ENCODE peak calls at places on chromosomes 5 and 9, in seven cellular contexts. W is Calu3, A is neural progenitor cell, I is prostate gland, L is colonic mucosa, H is PC-3, U is HFFc6. C is an unnamed sample.

GRCh38 chr5:165227515-165227914 is 1722.1 kb downstream of the MAT2B start:
- DNase-seq in H (no peak), U (no peak), W (peak), L (no peak), I (no peak), A (no peak), C (no peak)

GRCh38 chr5:33608476-33609026 is 167.8 kb downstream of the TARS1 start:
- DNase-seq in W (no peak), I (no peak), A (peak), U (no peak), L (no peak), H (no peak), C (no peak)

GRCh38 chr9:108665856-108666784 is 189.7 kb downstream of the ACTL7B start:
- DNase-seq in L (no peak), W (no peak), U (no peak), I (no peak), H (no peak), A (no peak), C (no peak)

GRCh38 chr5:157454273-157454672 is 5.7 kb upstream of the NIPAL4 start:
- DNase-seq in A (no peak), W (no peak), U (no peak), L (no peak), H (no peak), I (no peak), C (no peak)

GRCh38 chr5:171409164-171410136 is 10.0 kb upstream of the FGF18 start:
- DNase-seq in L (no peak), I (no peak), A (no peak), H (no peak), U (no peak), W (no peak), C (no peak)

GRCh38 chr9:88534456-88535225 is at the start of gene NXNL2:
- DNase-seq in W (peak), U (peak), I (peak), A (peak), L (peak), H (peak), C (peak)

GRCh38 chr9:35510745-35511428 is 21.0 kb downstream of the RUSC2 start:
- DNase-seq in I (peak), U (peak), A (no peak), W (no peak), H (peak), L (peak), C (no peak)

GRCh38 chr9:138075961-138076649 is 198.5 kb downstream of the CACNA1B start:
- DNase-seq in L (no peak), U (no peak), I (no peak), W (no peak), A (no peak), H (no peak), C (no peak)

GRCh38 chr5:84058561-84058960 is 326.1 kb downstream of the EDIL3 start:
- DNase-seq in A (no peak), W (no peak), I (no peak), H (no peak), L (no peak), U (no peak), C (no peak)

GRCh38 chr9:70639853-70640814 is 225.7 kb upstream of the KLF9 start:
- DNase-seq in W (peak), L (no peak), U (peak), A (peak), I (peak), H (peak), C (no peak)

GRCh38 chr9:12680341-12680740 is 12.8 kb upstream of the TYRP1 start:
- DNase-seq in I (no peak), L (no peak), U (peak), H (peak), A (no peak), W (no peak), C (no peak)

GRCh38 chr5:101393795-101394450 is 490.8 kb upstream of the ST8SIA4 start:
- DNase-seq in H (no peak), L (no peak), A (no peak), W (no peak), U (no peak), I (no peak), C (no peak)

GRCh38 chr9:124132671-124133147 is 121.1 kb downstream of the LHX2 start:
- DNase-seq in U (no peak), I (no peak), A (no peak), W (no peak), H (no peak), L (peak), C (no peak)

GRCh38 chr5:61969347-61969746 is 336.7 kb upstream of the KIF2A start:
- DNase-seq in L (no peak), H (peak), W (no peak), A (no peak), U (no peak), I (no peak), C (no peak)

GRCh38 chr9:22331533-22331932 is 115.1 kb upstream of the DMRTA1 start:
- DNase-seq in I (no peak), L (no peak), U (no peak), A (no peak), W (no peak), H (no peak), C (no peak)

GRCh38 chr5:158388018-158388417 is 529.1 kb upstream of the CLINT1 start:
- DNase-seq in H (no peak), L (no peak), I (no peak), W (no peak), U (no peak), A (no peak), C (no peak)

GRCh38 chr5:98694902-98695301 is 78.6 kb upstream of the RGMB start:
- DNase-seq in L (no peak), A (no peak), W (no peak), U (no peak), H (no peak), I (no peak), C (no peak)

GRCh38 chr5:112317866-112318265 is 101.2 kb downstream of the EPB41L4A start:
- DNase-seq in W (no peak), I (no peak), U (no peak), H (no peak), A (no peak), L (no peak), C (no peak)

GRCh38 chr5:170121321-170121720 is 15.6 kb downstream of the FOXI1 start:
- DNase-seq in L (no peak), W (no peak), I (no peak), H (peak), U (peak), A (no peak), C (no peak)

GRCh38 chr5:94711785-94712184 is 93.3 kb downstream of the SLF1 start:
- DNase-seq in W (no peak), I (no peak), A (no peak), U (no peak), L (no peak), H (no peak), C (no peak)

GRCh38 chr9:100473271-100474081 is 527 bp downstream of the TMEFF1 start:
- DNase-seq in A (peak), L (peak), H (peak), I (no peak), U (peak), W (peak), C (peak)

GRCh38 chr5:133824661-133825254 is 143.7 kb downstream of the C5orf15 start:
- DNase-seq in U (no peak), I (no peak), L (no peak), A (no peak), W (no peak), H (no peak), C (no peak)

GRCh38 chr9:87518702-87519335 is 21.2 kb downstream of the DAPK1 start:
- DNase-seq in L (peak), W (no peak), H (no peak), I (peak), A (no peak), U (no peak), C (no peak)

GRCh38 chr9:71767421-71768321 is 642 bp downstream of the CEMIP2 start:
- DNase-seq in I (no peak), L (peak), W (no peak), H (no peak), U (no peak), A (peak), C (peak)

GRCh38 chr5:42361321-42361688 is 61.9 kb upstream of the GHR start:
- DNase-seq in A (no peak), L (no peak), I (no peak), H (peak), U (no peak), W (no peak), C (no peak)

GRCh38 chr5:76082790-76083554 is at the start of gene SV2C:
- DNase-seq in A (peak), W (peak), L (peak), I (no peak), H (no peak), U (no peak), C (peak)

GRCh38 chr5:128331261-128331660 is 206.8 kb downstream of the FBN2 start:
- DNase-seq in H (no peak), L (no peak), A (no peak), W (no peak), I (no peak), U (no peak), C (no peak)

GRCh38 chr9:89243296-89244061 is 64.9 kb upstream of the SHC3 start:
- DNase-seq in W (no peak), U (no peak), L (no peak), I (no peak), A (no peak), H (no peak), C (no peak)

GRCh38 chr5:134000696-134001453 is 3.9 kb downstream of the VDAC1 start:
- DNase-seq in U (no peak), W (no peak), A (no peak), L (no peak), I (no peak), H (no peak), C (no peak)

GRCh38 chr5:176809544-176810083 is 745 bp upstream of the UNC5A start:
- DNase-seq in L (no peak), H (no peak), W (peak), I (no peak), A (peak), U (no peak), C (no peak)

GRCh38 chr5:124599048-124599973 is 147.1 kb downstream of the ZNF608 start:
- DNase-seq in W (peak), I (peak), L (peak), U (peak), H (peak), A (no peak), C (peak)

GRCh38 chr5:160045004-160045403 is 36.1 kb downstream of the TTC1 start:
- DNase-seq in H (no peak), A (no peak), L (no peak), I (no peak), W (no peak), U (no peak), C (no peak)

GRCh38 chr9:123656565-123656964 is 273.4 kb downstream of the DENND1A start:
- DNase-seq in U (peak), I (no peak), A (no peak), H (peak), L (no peak), W (no peak), C (no peak)

GRCh38 chr9:98732801-98733200 is 24.1 kb upstream of the GABBR2 start:
- DNase-seq in W (no peak), L (no peak), A (no peak), I (no peak), U (no peak), H (no peak), C (no peak)

GRCh38 chr5:169706070-169706469 is 69.0 kb downstream of the DOCK2 start:
- DNase-seq in W (no peak), U (no peak), H (no peak), I (no peak), L (no peak), A (no peak), C (no peak)

GRCh38 chr9:7439355-7439978 is 360.1 kb downstream of the DMAC1 start:
- DNase-seq in W (no peak), L (no peak), A (no peak), I (no peak), H (peak), U (no peak), C (no peak)

GRCh38 chr9:16396389-16396788 is 474.1 kb downstream of the BNC2 start:
- DNase-seq in A (no peak), W (no peak), L (no peak), U (no peak), I (no peak), H (no peak), C (no peak)

DNA sequence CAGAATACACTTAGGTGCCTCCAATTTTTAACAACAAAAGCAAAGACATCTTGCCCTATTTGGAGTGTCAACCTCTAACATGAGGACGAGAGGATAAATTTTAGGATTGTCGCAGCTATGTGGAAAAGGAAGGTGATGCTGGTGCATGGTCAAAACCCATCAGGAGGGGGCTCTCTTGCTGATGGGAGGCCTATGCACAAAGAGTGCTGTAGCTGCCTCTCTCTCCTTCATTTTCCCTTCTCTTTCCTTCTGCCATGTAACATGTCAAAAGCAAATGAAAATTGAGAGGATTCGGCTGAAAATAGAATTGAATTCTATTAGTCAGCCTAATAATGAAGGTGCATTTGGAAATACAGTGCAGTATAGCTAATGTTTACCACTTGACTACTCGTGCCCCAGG is 578.7 kb upstream of the ZNF462 start:
- DNase-seq in L (no peak), W (no peak), A (peak), U (no peak), I (no peak), H (peak), C (no peak)
- TF ChIP-seq CTCF in L (no peak), W (no peak), A (peak), U (no peak), I (no peak), H (peak), C (peak)

GRCh38 chr5:167339205-167339604 is 952.2 kb upstream of the WWC1 start:
- DNase-seq in U (no peak), A (no peak), I (no peak), L (no peak), W (no peak), H (no peak), C (no peak)
- TF ChIP-seq CTCF in U (no peak), A (no peak), I (no peak), L (no peak), W (no peak), H (no peak), C (no peak)

GRCh38 chr5:107269678-107270077 is 401.1 kb downstream of the EFNA5 start:
- DNase-seq in H (no peak), A (no peak), W (no peak), U (no peak), L (no peak), I (no peak), C (no peak)

GRCh38 chr5:107270561-107270960 is 400.2 kb downstream of the EFNA5 start:
- DNase-seq in W (no peak), L (no peak), H (no peak), U (no peak), I (no peak), A (no peak), C (no peak)

GRCh38 chr5:107269256-107269655 is 401.5 kb downstream of the EFNA5 start:
- DNase-seq in H (no peak), W (no peak), L (no peak), A (no peak), U (no peak), I (no peak), C (no peak)

GRCh38 chr5:107266100-107266499 is 404.6 kb downstream of the EFNA5 start:
- DNase-seq in W (no peak), H (no peak), L (no peak), A (no peak), U (no peak), I (no peak), C (no peak)

DNA sequence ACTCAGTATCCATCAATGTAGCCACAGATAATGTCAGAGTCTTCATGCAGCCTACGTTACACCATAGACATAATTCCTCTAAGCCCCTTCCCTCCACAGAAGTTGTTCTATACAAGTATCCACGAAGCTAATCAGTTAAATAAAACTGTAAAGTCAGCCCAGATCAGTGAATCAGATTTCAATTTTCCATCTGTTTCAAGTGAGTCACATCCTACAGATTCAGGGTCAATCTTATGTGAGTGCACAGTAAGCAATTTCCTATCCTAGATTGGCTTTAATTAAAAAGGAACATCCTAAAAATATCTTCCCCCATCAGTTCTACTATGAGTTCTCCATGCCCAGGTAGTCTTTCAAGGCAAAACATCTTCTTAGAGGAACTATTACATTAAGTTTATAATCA is 402.5 kb downstream of the EFNA5 start:
- DNase-seq in A (no peak), H (no peak), W (no peak), L (no peak), U (no peak), I (no peak), C (no peak)
- TF ChIP-seq CTCF in A (no peak), H (no peak), W (no peak), L (no peak), U (no peak), I (no peak), C (no peak)

GRCh38 chr9:86241216-86241615 is 18.2 kb downstream of the C9orf153 start:
- DNase-seq in W (no peak), L (no peak), I (no peak), H (no peak), A (no peak), U (no peak), C (no peak)

GRCh38 chr9:86242012-86242411 is 17.4 kb downstream of the C9orf153 start:
- DNase-seq in W (no peak), I (no peak), A (peak), U (no peak), H (no peak), L (peak), C (no peak)

GRCh38 chr9:86239053-86239770 is 20.2 kb downstream of the C9orf153 start:
- DNase-seq in A (no peak), W (no peak), U (no peak), H (peak), L (no peak), I (no peak), C (no peak)
- TF ChIP-seq CTCF in A (no peak), W (no peak), U (peak), H (peak), L (no peak), I (no peak), C (no peak)

DNA sequence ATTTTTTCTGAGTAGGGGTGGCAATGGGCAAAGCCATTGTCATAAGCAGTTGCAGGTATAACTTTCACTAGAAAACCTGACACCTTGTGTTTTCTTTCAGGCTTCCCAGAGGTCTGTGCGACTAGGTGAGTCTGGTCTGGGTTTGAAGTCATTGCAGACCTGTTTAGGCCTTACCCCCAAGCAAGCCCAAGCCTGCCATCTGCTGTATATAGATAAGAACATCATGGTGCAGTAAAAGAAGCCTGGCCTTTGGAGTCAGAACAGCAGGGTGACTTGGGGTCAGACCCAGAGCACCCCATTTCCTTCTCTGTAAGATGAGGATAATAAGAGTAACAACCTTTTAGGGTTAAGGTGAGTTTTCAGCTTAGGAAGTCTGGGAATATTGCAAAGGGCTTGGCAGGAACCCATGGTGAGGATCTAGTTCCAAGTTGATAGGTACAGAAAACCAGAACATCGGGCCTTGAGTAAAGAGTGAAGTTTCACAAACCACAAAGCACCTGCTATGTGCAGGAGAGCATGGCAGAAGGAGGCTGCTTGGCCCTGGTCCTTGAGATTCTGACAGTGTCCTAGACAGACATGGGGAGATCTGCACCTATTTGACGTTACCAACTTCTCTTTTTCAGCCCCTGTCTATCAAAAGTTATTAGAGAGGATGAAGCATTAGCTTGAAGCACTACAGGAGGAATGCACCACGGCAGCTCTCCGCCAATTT is 33.9 kb downstream of the TGFBI start:
- DNase-seq in U (peak), I (no peak), H (peak), L (no peak), A (peak), W (peak), C (no peak)
- TF ChIP-seq CTCF in U (peak), I (no peak), H (peak), L (peak), A (peak), W (peak), C (peak)

C was measured in nephron progenitor cell.